ENCODE peak calls at places on chromosomes 7 and 10, in six cellular contexts. B, W, M, Y, I and S are unnamed samples.

GRCh38 chr10:46020871-46021553 is 9.4 kb downstream of the NCOA4 start:
- DNase-seq in I (no peak), M (peak; percentile 89), Y (no peak), B (no peak), W (no peak), S (no peak)

GRCh38 chr10:28532223-28532508 is 752 bp upstream of the WAC start:
- DNase-seq in W (no peak), I (no peak), M (no peak), Y (no peak), B (no peak), S (no peak)

GRCh38 chr10:129323311-129323710 is 143.7 kb upstream of the MGMT start:
- DNase-seq in I (no peak), Y (peak; percentile 63), B (no peak), W (no peak), M (no peak), S (no peak)

GRCh38 chr10:116101616-116102015 is 171.4 kb downstream of the GFRA1 start:
- DNase-seq in I (no peak), B (no peak), M (peak; percentile 54), W (no peak), Y (no peak), S (no peak)

GRCh38 chr7:108716783-108717182 is 147.1 kb downstream of the DNAJB9 start:
- DNase-seq in B (no peak), M (peak; percentile 48), Y (no peak), W (no peak), I (no peak), S (no peak)

GRCh38 chr7:129569811-129570215 is 41.7 kb upstream of the NRF1 start:
- DNase-seq in Y (no peak), I (no peak), W (peak; percentile 87), B (no peak), M (peak; percentile 85), S (peak; percentile 75)

GRCh38 chr10:68218786-68219185 is 13.1 kb downstream of the ATOH7 start:
- DNase-seq in I (no peak), B (no peak), Y (no peak), W (no peak), M (no peak), S (no peak)

GRCh38 chr10:101902032-101902799 is 58.6 kb upstream of the KCNIP2 start:
- DNase-seq in W (no peak), B (no peak), Y (peak; percentile 81), I (no peak), M (no peak), S (no peak)

GRCh38 chr7:20444041-20444440 is 113.3 kb downstream of the ITGB8 start:
- DNase-seq in M (peak; percentile 6), B (no peak), W (no peak), Y (no peak), I (no peak), S (no peak)

GRCh38 chr10:100728928-100729876 is 16.2 kb upstream of the PAX2 start:
- DNase-seq in B (peak; percentile 83), I (no peak), Y (peak; percentile 86), W (peak; percentile 93), M (peak; percentile 13), S (peak; percentile 64)

GRCh38 chr10:7622969-7623368 is 43.8 kb downstream of the ITIH5 start:
- DNase-seq in M (no peak), I (no peak), Y (peak; percentile 60), W (no peak), B (no peak), S (peak; percentile 19)

GRCh38 chr7:6460303-6460702 is 12.5 kb upstream of the DAGLB start:
- DNase-seq in M (no peak), W (no peak), I (no peak), B (no peak), Y (no peak), S (no peak)

GRCh38 chr10:49632406-49633317 is 18.8 kb downstream of the CHAT start:
- DNase-seq in Y (no peak), I (no peak), B (no peak), W (no peak), M (peak; percentile 2), S (no peak)

GRCh38 chr10:70265032-70265689 is 18.6 kb downstream of the NPFFR1 start:
- DNase-seq in W (peak; percentile 37), M (no peak), Y (peak; percentile 74), I (peak; percentile 80), B (peak; percentile 39), S (peak; percentile 53)

GRCh38 chr10:86932674-86933073 is 24.7 kb downstream of the MMRN2 start:
- DNase-seq in W (no peak), Y (no peak), I (no peak), M (no peak), B (no peak), S (no peak)

GRCh38 chr7:38905026-38905759 is 3.8 kb downstream of the VPS41 start:
- DNase-seq in Y (no peak), M (peak; percentile 49), I (peak; percentile 52), W (no peak), B (no peak), S (no peak)

GRCh38 chr10:128125944-128126764 is at the start of gene MKI67:
- DNase-seq in Y (peak; percentile 95), I (peak; percentile 97), W (peak; percentile 91), B (peak; percentile 97), M (peak; percentile 83), S (peak; percentile 94)

GRCh38 chr10:24882047-24882698 is 70.2 kb downstream of the PRTFDC1 start:
- DNase-seq in I (no peak), M (peak; percentile 60), Y (no peak), B (no peak), W (no peak), S (no peak)

GRCh38 chr10:21926949-21927348 is 76.6 kb downstream of the DNAJC1 start:
- DNase-seq in B (no peak), I (no peak), W (peak; percentile 74), M (peak; percentile 94), Y (peak; percentile 17), S (peak; percentile 73)

GRCh38 chr7:47809387-47809786 is 138.9 kb downstream of the PKD1L1 start:
- DNase-seq in B (no peak), Y (no peak), W (no peak), I (no peak), M (no peak), S (no peak)

GRCh38 chr7:144818516-144818915 is 17.3 kb downstream of the TPK1 start:
- DNase-seq in I (peak; percentile 85), Y (no peak), B (no peak), M (no peak), W (no peak), S (no peak)

GRCh38 chr7:3438352-3438751 is 137.3 kb downstream of the SDK1 start:
- DNase-seq in B (no peak), M (no peak), Y (no peak), I (no peak), W (no peak), S (no peak)

GRCh38 chr10:620417-620816 is 69.1 kb downstream of the DIP2C start:
- DNase-seq in M (no peak), Y (no peak), W (no peak), I (no peak), B (no peak), S (no peak)

GRCh38 chr7:146319625-146320024 is 203.0 kb downstream of the CNTNAP2 start:
- DNase-seq in W (no peak), B (peak; percentile 25), I (no peak), M (no peak), Y (no peak), S (no peak)

GRCh38 chr10:119973261-119973660 is 80.7 kb downstream of the SEC23IP start:
- DNase-seq in Y (peak; percentile 30), W (peak; percentile 32), M (peak; percentile 10), I (peak; percentile 21), B (no peak), S (no peak)

GRCh38 chr7:44581426-44581906 is 565 bp downstream of the TMED4 start:
- DNase-seq in B (no peak), M (no peak), W (peak; percentile 21), Y (no peak), I (peak; percentile 72), S (peak; percentile 43)

GRCh38 chr10:99565166-99565565 is 32.4 kb downstream of the NKX2-3 start:
- DNase-seq in W (no peak), B (no peak), Y (no peak), M (no peak), I (no peak), S (no peak)

GRCh38 chr7:4742051-4742573 is 33.3 kb upstream of the AP5Z1 start:
- DNase-seq in Y (no peak), M (no peak), W (peak; percentile 68), B (no peak), I (no peak), S (peak; percentile 43)

GRCh38 chr10:124339951-124340760 is 78.6 kb downstream of the OAT start:
- DNase-seq in I (no peak), B (no peak), M (peak; percentile 64), W (peak; percentile 38), Y (no peak), S (peak; percentile 31)

GRCh38 chr7:149310113-149310836 is 48.3 kb downstream of the ZNF783 start:
- DNase-seq in I (peak; percentile 56), M (peak; percentile 87), Y (no peak), B (peak; percentile 69), W (peak; percentile 88), S (peak; percentile 65)

GRCh38 chr7:954330-955238 is at the start of gene ADAP1:
- DNase-seq in I (no peak), B (peak; percentile 92), M (peak; percentile 47), W (peak; percentile 54), Y (peak; percentile 81), S (peak; percentile 85)

GRCh38 chr10:103598654-103599115 is 105.2 kb downstream of the NEURL1 start:
- DNase-seq in M (peak; percentile 82), Y (peak; percentile 78), W (peak; percentile 80), B (peak; percentile 88), I (no peak), S (peak; percentile 85)
- TF ChIP-seq CTCF in M (peak; percentile 88), Y (peak; percentile 85), W (peak; percentile 84), B (peak; percentile 80), I (peak; percentile 50), S (peak; percentile 81)

GRCh38 chr7:117212969-117213877 is 109.6 kb downstream of the WNT2 start:
- DNase-seq in W (peak; percentile 68), M (peak; percentile 75), B (peak; percentile 66), I (peak; percentile 67), Y (peak; percentile 78), S (peak; percentile 79)
- H3K4me2 ChIP-seq in W (no peak overlapping the region), M (no peak overlapping the region), B (no peak overlapping the region), I (no peak overlapping the region), Y (no peak overlapping the region), S (no peak overlapping the region)

DNA sequence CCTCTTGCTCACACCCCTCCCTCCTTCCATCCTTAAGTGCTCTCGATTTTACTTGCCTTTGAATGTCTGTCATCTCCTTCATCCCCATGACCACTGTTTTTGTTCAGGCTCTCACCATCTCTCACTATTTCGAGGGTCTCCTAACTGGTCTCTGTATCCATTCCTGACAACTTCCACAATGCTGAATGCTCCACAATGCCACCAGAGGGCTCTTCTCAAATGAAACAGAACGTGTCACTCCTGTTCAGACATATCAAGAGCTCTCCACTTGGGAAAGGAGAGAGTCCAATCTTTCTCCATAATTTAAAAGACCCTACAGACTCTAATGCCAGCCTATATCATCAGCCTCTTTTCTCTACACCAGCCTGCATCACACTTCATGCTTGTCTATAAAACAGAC is 9.0 kb upstream of the SLC13A1 start:
- DNase-seq in M (no peak), I (peak; percentile 30), W (peak; percentile 6), B (peak; percentile 7), Y (peak; percentile 43), S (peak; percentile 27)
- TF ChIP-seq CTCF in M (no peak), I (peak; percentile 76), W (no peak), B (peak; percentile 42), Y (peak; percentile 50), S (peak; percentile 49)

DNA sequence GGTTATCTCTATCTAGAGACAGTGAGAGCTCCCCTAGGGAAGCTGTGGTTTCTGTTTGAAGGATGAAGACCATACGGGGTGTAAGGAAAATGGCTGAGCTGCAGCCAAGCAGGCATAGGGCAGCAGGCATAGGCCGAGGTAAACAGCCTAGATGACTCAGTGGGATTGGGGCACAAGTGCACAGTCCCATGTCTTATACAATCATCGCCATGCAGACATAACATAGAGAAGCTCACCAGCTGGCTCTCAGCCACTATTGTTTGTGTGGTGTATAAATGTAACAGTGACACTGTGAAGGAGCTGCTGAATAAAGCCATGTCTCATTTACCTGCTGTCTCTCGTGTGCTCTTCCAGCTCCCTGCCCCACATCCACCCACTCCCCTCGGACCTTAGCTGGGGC is 582.5 kb downstream of the REEP3 start:
- DNase-seq in W (no peak), B (no peak), M (no peak), Y (no peak), I (no peak), S (no peak)
- H3K4me2 ChIP-seq in W (no peak overlapping the region), B (no peak overlapping the region), M (no peak overlapping the region), Y (no peak overlapping the region), I (no peak overlapping the region), S (no peak overlapping the region)